ENCODE peak calls at places on chromosomes 5 and 9, in six cellular contexts. M is ELF-1; O is HEK293T; V is activated CD8-positive, alpha-beta T cell treated with anti-CD3 and anti-CD28 coated beads for 36 hours; S is HAP-1; N is substantia nigra. H is an unnamed sample.

GRCh38 chr9:128555180-128555721 is 2.9 kb downstream of the SPTAN1 start:
- DNase-seq in N (no peak), S (peak; percentile 33), O (peak; percentile 40), V (no peak), M (peak; percentile 71), H (no peak)

GRCh38 chr5:4553968-4554367 is 586.2 kb upstream of the ADAMTS16 start:
- DNase-seq in N (no peak), S (no peak), M (no peak), O (no peak), V (no peak), H (no peak)

GRCh38 chr5:122311888-122312669 is at the start of gene SNCAIP:
- DNase-seq in M (peak; percentile 46), N (peak; percentile 37), S (peak; percentile 25), V (no peak), O (peak; percentile 57), H (peak; percentile 47)

GRCh38 chr9:93894691-93895079 is 60.5 kb downstream of the BARX1 start:
- DNase-seq in M (no peak), V (no peak), N (no peak), O (no peak), S (no peak), H (no peak)

GRCh38 chr5:113510836-113511451 is 2.5 kb upstream of the YTHDC2 start:
- DNase-seq in M (no peak), O (no peak), S (peak; percentile 47), N (no peak), V (no peak), H (no peak)

GRCh38 chr9:126622872-126623271 is 9.1 kb downstream of the LMX1B start:
- DNase-seq in V (no peak), O (no peak), N (no peak), M (no peak), S (no peak), H (no peak)

GRCh38 chr5:7850241-7850532 is 746 bp downstream of the CFAP90 start:
- DNase-seq in V (peak; percentile 13), M (no peak), O (no peak), S (no peak), N (no peak), H (no peak)

GRCh38 chr5:34684281-34684979 is 28.3 kb downstream of the RAI14 start:
- DNase-seq in V (no peak), N (peak; percentile 9), O (peak; percentile 40), M (peak; percentile 87), S (peak; percentile 95), H (peak; percentile 24)

GRCh38 chr9:130451509-130452388 is 7.0 kb downstream of the ASS1 start:
- DNase-seq in O (peak; percentile 82), V (peak; percentile 51), N (peak; percentile 26), S (peak; percentile 73), M (peak; percentile 92), H (no peak)

GRCh38 chr5:103450333-103451061 is 112.1 kb downstream of the NUDT12 start:
- DNase-seq in M (no peak), V (no peak), O (no peak), S (no peak), N (no peak), H (no peak)

H was measured in neural crest cell.